ENCODE peak calls at places on chromosomes 4 and X, in seven cellular contexts. One of them, this sample, is unnamed.

GRCh38 chr4:133150643-133151300 is 1.7 kb downstream of the PCDH10 start:
- DNase-seq in stimulated activated CD4-positive, alpha-beta T cell treated with anti-CD3 and anti-CD28 coated beads, Interleukin-2, amount 100 ng/mL, for 24 hours: no peak
- DNase-seq in H7: peak
- DNase-seq in epithelial cell of esophagus: peak
- DNase-seq in NCI-H1092 treated with DMSO at 0.1 percent for 48 hours: no peak
- DNase-seq in omental fat pad: no peak
- DNase-seq in adrenal gland: no peak
- DNase-seq in this sample: peak

GRCh38 chr4:1239949-1240305 is 9.0 kb downstream of the CTBP1 start:
- DNase-seq in adrenal gland: no peak
- DNase-seq in NCI-H1092 treated with DMSO at 0.1 percent for 48 hours: no peak
- DNase-seq in stimulated activated CD4-positive, alpha-beta T cell treated with anti-CD3 and anti-CD28 coated beads, Interleukin-2, amount 100 ng/mL, for 24 hours: no peak
- DNase-seq in epithelial cell of esophagus: no peak
- DNase-seq in omental fat pad: no peak
- DNase-seq in H7: no peak
- DNase-seq in this sample: no peak

GRCh38 chrX:78517124-78517523 is 142.0 kb downstream of the RTL3 start:
- DNase-seq in adrenal gland: no peak
- DNase-seq in NCI-H1092 treated with DMSO at 0.1 percent for 48 hours: no peak
- DNase-seq in epithelial cell of esophagus: peak
- DNase-seq in stimulated activated CD4-positive, alpha-beta T cell treated with anti-CD3 and anti-CD28 coated beads, Interleukin-2, amount 100 ng/mL, for 24 hours: peak
- DNase-seq in H7: no peak
- DNase-seq in omental fat pad: no peak
- DNase-seq in this sample: no peak

GRCh38 chr4:165787516-165788274 is 85.3 kb upstream of the TLL1 start:
- DNase-seq in omental fat pad: no peak
- DNase-seq in H7: no peak
- DNase-seq in epithelial cell of esophagus: peak
- DNase-seq in adrenal gland: no peak
- DNase-seq in stimulated activated CD4-positive, alpha-beta T cell treated with anti-CD3 and anti-CD28 coated beads, Interleukin-2, amount 100 ng/mL, for 24 hours: no peak
- DNase-seq in NCI-H1092 treated with DMSO at 0.1 percent for 48 hours: no peak
- DNase-seq in this sample: no peak

GRCh38 chr4:184596617-184597185 is 52.5 kb downstream of the CASP3 start:
- DNase-seq in omental fat pad: no peak
- DNase-seq in H7: no peak
- DNase-seq in adrenal gland: no peak
- DNase-seq in stimulated activated CD4-positive, alpha-beta T cell treated with anti-CD3 and anti-CD28 coated beads, Interleukin-2, amount 100 ng/mL, for 24 hours: no peak
- DNase-seq in NCI-H1092 treated with DMSO at 0.1 percent for 48 hours: no peak
- DNase-seq in epithelial cell of esophagus: no peak
- DNase-seq in this sample: no peak

GRCh38 chrX:50381729-50382415 is 88.8 kb downstream of the DGKK start:
- DNase-seq in adrenal gland: no peak
- DNase-seq in stimulated activated CD4-positive, alpha-beta T cell treated with anti-CD3 and anti-CD28 coated beads, Interleukin-2, amount 100 ng/mL, for 24 hours: no peak
- DNase-seq in omental fat pad: no peak
- DNase-seq in H7: no peak
- DNase-seq in epithelial cell of esophagus: no peak
- DNase-seq in NCI-H1092 treated with DMSO at 0.1 percent for 48 hours: no peak
- DNase-seq in this sample: no peak

GRCh38 chr4:24248674-24249644 is 335.4 kb downstream of the DHX15 start:
- DNase-seq in omental fat pad: no peak
- DNase-seq in H7: peak
- DNase-seq in epithelial cell of esophagus: no peak
- DNase-seq in adrenal gland: no peak
- DNase-seq in NCI-H1092 treated with DMSO at 0.1 percent for 48 hours: peak
- DNase-seq in stimulated activated CD4-positive, alpha-beta T cell treated with anti-CD3 and anti-CD28 coated beads, Interleukin-2, amount 100 ng/mL, for 24 hours: no peak
- DNase-seq in this sample: no peak

GRCh38 chr4:7632971-7633370 is 198.2 kb upstream of the PSAPL1 start:
- DNase-seq in epithelial cell of esophagus: no peak
- DNase-seq in stimulated activated CD4-positive, alpha-beta T cell treated with anti-CD3 and anti-CD28 coated beads, Interleukin-2, amount 100 ng/mL, for 24 hours: no peak
- DNase-seq in NCI-H1092 treated with DMSO at 0.1 percent for 48 hours: no peak
- DNase-seq in H7: no peak
- DNase-seq in omental fat pad: no peak
- DNase-seq in adrenal gland: no peak
- DNase-seq in this sample: no peak

GRCh38 chr4:68700152-68700551 is 29.7 kb upstream of the UGT2B15 start:
- DNase-seq in stimulated activated CD4-positive, alpha-beta T cell treated with anti-CD3 and anti-CD28 coated beads, Interleukin-2, amount 100 ng/mL, for 24 hours: no peak
- DNase-seq in epithelial cell of esophagus: no peak
- DNase-seq in H7: no peak
- DNase-seq in adrenal gland: no peak
- DNase-seq in omental fat pad: no peak
- DNase-seq in NCI-H1092 treated with DMSO at 0.1 percent for 48 hours: no peak
- DNase-seq in this sample: no peak

GRCh38 chr4:187617117-187617516 is 378.5 kb upstream of the ZFP42 start:
- DNase-seq in epithelial cell of esophagus: no peak
- DNase-seq in NCI-H1092 treated with DMSO at 0.1 percent for 48 hours: no peak
- DNase-seq in omental fat pad: no peak
- DNase-seq in adrenal gland: no peak
- DNase-seq in H7: no peak
- DNase-seq in stimulated activated CD4-positive, alpha-beta T cell treated with anti-CD3 and anti-CD28 coated beads, Interleukin-2, amount 100 ng/mL, for 24 hours: no peak
- DNase-seq in this sample: no peak

GRCh38 chr4:168218663-168219062 is 99.9 kb downstream of the DDX60 start:
- DNase-seq in omental fat pad: no peak
- DNase-seq in H7: no peak
- DNase-seq in epithelial cell of esophagus: peak
- DNase-seq in NCI-H1092 treated with DMSO at 0.1 percent for 48 hours: no peak
- DNase-seq in adrenal gland: no peak
- DNase-seq in stimulated activated CD4-positive, alpha-beta T cell treated with anti-CD3 and anti-CD28 coated beads, Interleukin-2, amount 100 ng/mL, for 24 hours: no peak
- DNase-seq in this sample: no peak

GRCh38 chr4:185020293-185020808 is 2.1 kb downstream of the HELT start:
- DNase-seq in adrenal gland: no peak
- DNase-seq in omental fat pad: no peak
- DNase-seq in H7: peak
- DNase-seq in epithelial cell of esophagus: peak
- DNase-seq in stimulated activated CD4-positive, alpha-beta T cell treated with anti-CD3 and anti-CD28 coated beads, Interleukin-2, amount 100 ng/mL, for 24 hours: no peak
- DNase-seq in NCI-H1092 treated with DMSO at 0.1 percent for 48 hours: no peak
- DNase-seq in this sample: no peak

GRCh38 chr4:151484396-151485102 is 75.6 kb downstream of the FHIP1A start:
- DNase-seq in H7: peak
- DNase-seq in NCI-H1092 treated with DMSO at 0.1 percent for 48 hours: no peak
- DNase-seq in epithelial cell of esophagus: peak
- DNase-seq in adrenal gland: no peak
- DNase-seq in stimulated activated CD4-positive, alpha-beta T cell treated with anti-CD3 and anti-CD28 coated beads, Interleukin-2, amount 100 ng/mL, for 24 hours: no peak
- DNase-seq in omental fat pad: no peak
- DNase-seq in this sample: no peak

GRCh38 chr4:175306436-175306835 is 388.3 kb downstream of the ADAM29 start:
- DNase-seq in H7: no peak
- DNase-seq in adrenal gland: no peak
- DNase-seq in stimulated activated CD4-positive, alpha-beta T cell treated with anti-CD3 and anti-CD28 coated beads, Interleukin-2, amount 100 ng/mL, for 24 hours: no peak
- DNase-seq in omental fat pad: no peak
- DNase-seq in NCI-H1092 treated with DMSO at 0.1 percent for 48 hours: no peak
- DNase-seq in epithelial cell of esophagus: no peak
- DNase-seq in this sample: no peak

GRCh38 chr4:163167333-163167626 is 590 bp upstream of the NAF1 start:
- DNase-seq in epithelial cell of esophagus: peak
- DNase-seq in H7: no peak
- DNase-seq in stimulated activated CD4-positive, alpha-beta T cell treated with anti-CD3 and anti-CD28 coated beads, Interleukin-2, amount 100 ng/mL, for 24 hours: no peak
- DNase-seq in adrenal gland: no peak
- DNase-seq in NCI-H1092 treated with DMSO at 0.1 percent for 48 hours: no peak
- DNase-seq in omental fat pad: no peak
- DNase-seq in this sample: no peak

GRCh38 chrX:100648601-100649417 is 4.8 kb downstream of the SRPX2 start:
- DNase-seq in epithelial cell of esophagus: peak
- DNase-seq in adrenal gland: no peak
- DNase-seq in omental fat pad: no peak
- DNase-seq in H7: no peak
- DNase-seq in NCI-H1092 treated with DMSO at 0.1 percent for 48 hours: no peak
- DNase-seq in stimulated activated CD4-positive, alpha-beta T cell treated with anti-CD3 and anti-CD28 coated beads, Interleukin-2, amount 100 ng/mL, for 24 hours: no peak
- DNase-seq in this sample: no peak